ENCODE peak calls at places on chromosome 4, in eight cellular contexts. X is astrocyte of the spinal cord, G is transverse colon, O is suprapubic skin, H is AG10803, S is IMR-90, R is mammary epithelial cell, D is GM13977. A is an unnamed sample.

GRCh38 chr4:123127865-123128264 is 205.5 kb upstream of the NUDT6 start:
- DNase-seq in X (no peak), S (no peak), D (no peak), G (no peak), R (peak), O (no peak), H (peak), A (no peak)

GRCh38 chr4:165475706-165476070 is 96.9 kb downstream of the CPE start:
- DNase-seq in R (no peak), S (no peak), X (no peak), H (no peak), D (no peak), G (no peak), O (no peak), A (no peak)

GRCh38 chr4:80006935-80007744 is 65.9 kb downstream of the ANTXR2 start:
- DNase-seq in H (peak), R (no peak), S (peak), G (no peak), X (peak), D (no peak), O (no peak), A (no peak)

GRCh38 chr4:48290146-48290772 is 20.6 kb upstream of the TEC start:
- DNase-seq in H (peak), G (peak), X (no peak), D (peak), R (peak), O (no peak), S (no peak), A (peak)

GRCh38 chr4:87839309-87839946 is 6.7 kb downstream of the MEPE start:
- DNase-seq in G (no peak), D (no peak), S (peak), O (no peak), R (peak), X (peak), H (peak), A (peak)

GRCh38 chr4:100113732-100114131 is 76.5 kb downstream of the DDIT4L start:
- DNase-seq in O (no peak), H (no peak), R (no peak), D (no peak), G (no peak), S (no peak), X (no peak), A (no peak)

GRCh38 chr4:6030679-6031078 is 12.4 kb upstream of the C4orf50 start:
- DNase-seq in S (no peak), D (no peak), X (no peak), G (no peak), R (no peak), O (no peak), H (no peak), A (no peak)

GRCh38 chr4:162102713-162103112 is 61.1 kb downstream of the FSTL5 start:
- DNase-seq in G (no peak), X (no peak), D (no peak), S (no peak), R (no peak), H (no peak), O (no peak), A (no peak)

GRCh38 chr4:15144967-15145295 is 142.7 kb downstream of the CPEB2 start:
- DNase-seq in R (no peak), H (no peak), O (no peak), S (no peak), G (no peak), D (no peak), X (no peak), A (no peak)

GRCh38 chr4:111641813-111642579 is 503.3 kb upstream of the FAM241A start:
- DNase-seq in S (peak), O (no peak), D (peak), G (peak), R (peak), H (peak), X (peak), A (peak)

GRCh38 chr4:1579834-1580686 is 104.1 kb downstream of the FAM53A start:
- DNase-seq in H (no peak), O (peak), G (peak), D (peak), X (peak), R (peak), S (no peak), A (peak)

GRCh38 chr4:16140520-16141249 is 56.9 kb upstream of the PROM1 start:
- DNase-seq in H (peak), X (peak), D (no peak), O (no peak), G (peak), R (peak), S (peak), A (peak)

GRCh38 chr4:153784300-153784699 is 4.6 kb downstream of the SFRP2 start:
- DNase-seq in H (no peak), X (no peak), O (no peak), G (no peak), D (no peak), R (no peak), S (no peak), A (no peak)

GRCh38 chr4:153787156-153787555 is 1.7 kb downstream of the SFRP2 start:
- DNase-seq in O (no peak), X (no peak), G (no peak), S (no peak), H (no peak), R (no peak), D (no peak), A (no peak)

GRCh38 chr4:153788419-153789276 is at the start of gene SFRP2:
- DNase-seq in S (no peak), G (no peak), O (peak), D (no peak), H (no peak), X (no peak), R (no peak), A (no peak)

GRCh38 chr4:153788064-153788418 is 842 bp downstream of the SFRP2 start:
- DNase-seq in S (no peak), D (no peak), R (no peak), X (no peak), O (no peak), H (no peak), G (no peak), A (no peak)

GRCh38 chr4:153785830-153786721 is 2.8 kb downstream of the SFRP2 start:
- DNase-seq in D (peak), S (peak), H (peak), O (no peak), X (peak), R (no peak), G (no peak), A (peak)
- TF ChIP-seq CTCF in D (peak), S (peak), H (peak), O (no peak), X (peak), R (peak), G (no peak), A (peak)

DNA sequence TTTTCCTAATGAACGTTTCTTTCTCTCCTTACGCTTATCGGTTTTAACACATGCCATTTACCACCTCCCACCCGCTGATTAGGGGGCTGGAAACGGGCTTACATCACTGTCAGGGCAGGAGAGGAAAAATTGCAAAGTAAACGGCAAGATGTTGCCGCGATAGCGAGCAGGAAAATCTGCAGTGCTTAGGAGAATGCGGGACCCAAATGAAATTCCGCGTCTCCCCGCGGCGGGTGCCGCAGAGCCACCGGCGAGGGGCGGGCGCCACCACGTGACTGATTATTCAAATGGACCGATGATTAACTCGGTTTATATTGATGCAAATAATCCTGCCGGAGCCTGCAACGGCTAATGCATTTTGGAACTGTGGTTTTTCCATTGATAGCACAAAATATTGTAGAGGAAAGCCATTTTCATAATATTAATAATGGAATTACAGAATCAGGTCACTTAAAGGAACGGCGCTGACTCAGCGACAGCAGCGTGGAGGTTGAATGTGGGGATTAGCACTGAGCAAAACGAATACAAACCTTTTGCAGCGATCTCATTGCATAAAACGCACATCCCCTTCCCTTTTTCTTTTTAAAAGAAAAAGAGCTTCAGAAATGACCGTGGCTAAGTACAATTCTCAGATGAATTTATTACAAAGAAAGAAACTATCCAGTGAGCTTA is 224.2 kb downstream of the STIM2 start:
- DNase-seq in S (peak), X (peak), H (no peak), R (no peak), D (no peak), G (peak), O (no peak), A (peak)
- TF ChIP-seq CTCF in S (peak), X (peak), H (no peak), R (no peak), D (no peak), G (no peak), O (no peak), A (peak)

GRCh38 chr4:28225005-28225404 is 1364.4 kb downstream of the STIM2 start:
- DNase-seq in H (peak), R (peak), S (peak), G (no peak), O (no peak), D (no peak), X (peak), A (peak)
- TF ChIP-seq CTCF in H (peak), R (peak), S (peak), G (no peak), O (no peak), D (peak), X (peak), A (peak)

GRCh38 chr4:89482926-89483595 is 175.5 kb upstream of the GPRIN3 start:
- DNase-seq in G (no peak), H (no peak), X (no peak), O (no peak), S (no peak), R (no peak), D (no peak), A (peak)

GRCh38 chr4:89486673-89487072 is 179.1 kb upstream of the GPRIN3 start:
- DNase-seq in G (no peak), R (no peak), O (no peak), S (no peak), D (no peak), X (no peak), H (no peak), A (no peak)

GRCh38 chr4:89486042-89486441 is 178.4 kb upstream of the GPRIN3 start:
- DNase-seq in O (no peak), S (peak), D (peak), G (no peak), H (peak), R (peak), X (peak), A (peak)

DNA sequence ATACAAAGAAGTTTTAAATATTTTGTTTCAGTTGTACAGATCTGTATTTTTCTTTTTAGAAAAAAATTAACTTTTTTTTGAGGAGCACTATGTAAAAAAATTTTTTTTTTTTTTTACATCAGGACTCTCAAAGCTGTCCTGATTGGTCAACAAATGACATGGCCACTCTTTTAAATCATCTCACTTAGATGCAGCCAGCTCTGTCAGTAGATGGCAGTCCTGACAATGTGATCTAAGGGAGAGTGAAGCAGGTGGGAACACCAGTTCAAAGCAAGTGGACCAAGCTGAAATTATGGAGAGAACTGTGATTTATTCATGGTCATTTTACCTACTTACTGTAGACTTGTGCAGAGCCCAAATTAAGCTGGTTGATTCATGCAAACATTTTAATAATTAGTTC is 174.6 kb upstream of the GPRIN3 start:
- DNase-seq in D (peak), S (peak), R (peak), X (peak), G (no peak), O (no peak), H (peak), A (peak)
- TF ChIP-seq CTCF in D (peak), S (peak), R (peak), X (peak), G (no peak), O (no peak), H (no peak), A (peak)

DNA sequence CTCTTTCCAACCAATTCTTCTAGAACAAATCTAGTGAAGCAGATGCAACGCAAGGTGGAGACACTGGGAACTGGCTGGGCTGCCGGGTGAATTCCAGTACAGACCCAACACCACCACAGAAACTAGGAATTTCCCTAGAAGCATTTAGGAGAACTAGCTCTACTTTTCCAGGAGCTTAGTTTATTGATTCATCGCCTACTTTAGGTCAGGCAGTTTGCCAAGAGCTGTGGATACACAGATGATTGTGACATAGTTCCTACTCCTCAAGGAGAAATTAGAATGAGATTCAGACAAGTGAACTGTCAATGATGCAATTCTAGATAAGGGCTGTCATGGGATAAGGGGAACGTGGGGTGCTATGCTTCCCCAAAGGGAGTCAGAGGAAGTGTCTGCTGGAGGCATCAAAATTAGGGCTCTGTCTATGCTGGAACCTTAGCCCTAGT is 350.0 kb downstream of the CAMK2D start:
- DNase-seq in R (peak), X (peak), D (no peak), S (peak), O (no peak), H (peak), G (no peak), A (peak)
- TF ChIP-seq CTCF in R (peak), X (no peak), D (no peak), S (peak), O (no peak), H (no peak), G (no peak), A (no peak)

DNA sequence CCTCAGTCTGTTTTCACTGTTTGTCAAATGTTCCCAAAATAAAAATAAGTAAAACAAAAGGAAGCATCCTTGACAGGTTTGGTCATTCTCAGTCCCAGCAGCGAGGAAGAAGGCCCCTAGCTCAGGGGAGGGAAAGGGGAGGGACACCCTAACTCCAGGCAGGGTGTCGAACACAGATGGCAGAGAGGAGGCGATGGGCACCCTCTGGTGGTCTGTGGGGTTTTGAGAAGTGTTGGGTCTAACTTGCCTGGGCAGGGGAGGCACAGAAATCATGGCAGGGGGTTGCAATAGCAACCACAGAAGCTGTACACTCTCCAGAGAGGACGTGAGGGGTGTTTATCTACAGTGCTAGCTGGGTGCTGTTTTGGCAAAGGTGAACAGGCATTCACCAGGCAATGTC is 229.8 kb upstream of the SFRP2 start:
- DNase-seq in G (no peak), O (no peak), R (no peak), D (no peak), S (no peak), X (no peak), H (no peak), A (no peak)
- TF ChIP-seq CTCF in G (no peak), O (no peak), R (peak), D (no peak), S (no peak), X (no peak), H (no peak), A (no peak)

DNA sequence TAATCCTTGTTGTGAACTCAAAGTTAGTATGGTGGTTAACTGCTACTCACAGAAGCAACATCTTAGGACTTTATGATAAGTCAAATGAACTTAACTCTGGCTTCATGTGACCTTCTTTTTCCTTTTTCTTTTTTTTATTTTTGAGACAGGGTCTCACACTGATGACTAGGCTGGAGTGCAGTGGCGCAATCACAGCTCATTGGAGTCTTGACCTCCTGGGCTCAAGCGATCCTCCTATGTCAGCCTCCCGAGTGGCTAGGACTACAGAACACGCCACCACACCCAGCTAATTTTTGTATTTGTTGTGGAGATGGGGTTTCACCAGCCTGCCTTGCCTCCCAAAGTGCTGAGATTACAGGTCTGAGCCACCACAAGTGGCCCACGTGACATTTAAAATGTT is 22.4 kb downstream of the SEC31A start:
- DNase-seq in O (no peak), G (no peak), D (no peak), S (no peak), H (no peak), X (no peak), R (no peak), A (no peak)
- TF ChIP-seq CTCF in O (no peak), G (no peak), D (no peak), S (no peak), H (no peak), X (no peak), R (no peak), A (no peak)

A was measured in PC-3.